ENCODE peak calls at places on chromosomes 16 and 17, in six cellular contexts. One of them, this sample, is unnamed.

GRCh38 chr17:9229160-9229825 is 208.0 kb downstream of the NTN1 start:
- DNase-seq in PC-3: no peak
- DNase-seq in heart left ventricle: no peak
- DNase-seq in lower lobe of right lung: no peak
- DNase-seq in lung: no peak
- DNase-seq in uterus: no peak
- DNase-seq in this sample: no peak

GRCh38 chr17:71580220-71580619 is 540.6 kb upstream of the SOX9 start:
- DNase-seq in PC-3: no peak
- DNase-seq in heart left ventricle: no peak
- DNase-seq in lower lobe of right lung: no peak
- DNase-seq in lung: no peak
- DNase-seq in uterus: no peak
- DNase-seq in this sample: peak

GRCh38 chr17:36030949-36031348 is 13.2 kb upstream of the CCL23 start:
- DNase-seq in PC-3: no peak
- DNase-seq in heart left ventricle: no peak
- DNase-seq in lower lobe of right lung: no peak
- DNase-seq in lung: no peak
- DNase-seq in uterus: no peak
- DNase-seq in this sample: no peak

GRCh38 chr16:21628772-21629171 is 23.6 kb downstream of the IGSF6 start:
- DNase-seq in PC-3: no peak
- DNase-seq in heart left ventricle: no peak
- DNase-seq in lower lobe of right lung: no peak
- DNase-seq in lung: no peak
- DNase-seq in uterus: no peak
- DNase-seq in this sample: no peak

GRCh38 chr16:2388875-2389433 is 40.3 kb upstream of the CCNF start:
- DNase-seq in PC-3: peak
- DNase-seq in heart left ventricle: peak
- DNase-seq in lower lobe of right lung: no peak
- DNase-seq in lung: no peak
- DNase-seq in uterus: no peak
- DNase-seq in this sample: no peak

GRCh38 chr17:79573196-79573929 is 37.5 kb downstream of the RBFOX3 start:
- DNase-seq in PC-3: peak
- DNase-seq in heart left ventricle: no peak
- DNase-seq in lower lobe of right lung: peak
- DNase-seq in lung: no peak
- DNase-seq in uterus: no peak
- DNase-seq in this sample: no peak

GRCh38 chr17:45430006-45430737 is 2.5 kb downstream of the ARHGAP27 start:
- DNase-seq in PC-3: no peak
- DNase-seq in heart left ventricle: no peak
- DNase-seq in lower lobe of right lung: peak
- DNase-seq in lung: no peak
- DNase-seq in uterus: no peak
- DNase-seq in this sample: no peak

GRCh38 chr16:79842197-79842596 is 241.7 kb upstream of the MAF start:
- DNase-seq in PC-3: no peak
- DNase-seq in heart left ventricle: no peak
- DNase-seq in lower lobe of right lung: no peak
- DNase-seq in lung: no peak
- DNase-seq in uterus: no peak
- DNase-seq in this sample: no peak

GRCh38 chr17:2393954-2394749 is 6.7 kb downstream of the MNT start:
- DNase-seq in PC-3: no peak
- DNase-seq in heart left ventricle: no peak
- DNase-seq in lower lobe of right lung: no peak
- DNase-seq in lung: no peak
- DNase-seq in uterus: no peak
- DNase-seq in this sample: no peak

DNA sequence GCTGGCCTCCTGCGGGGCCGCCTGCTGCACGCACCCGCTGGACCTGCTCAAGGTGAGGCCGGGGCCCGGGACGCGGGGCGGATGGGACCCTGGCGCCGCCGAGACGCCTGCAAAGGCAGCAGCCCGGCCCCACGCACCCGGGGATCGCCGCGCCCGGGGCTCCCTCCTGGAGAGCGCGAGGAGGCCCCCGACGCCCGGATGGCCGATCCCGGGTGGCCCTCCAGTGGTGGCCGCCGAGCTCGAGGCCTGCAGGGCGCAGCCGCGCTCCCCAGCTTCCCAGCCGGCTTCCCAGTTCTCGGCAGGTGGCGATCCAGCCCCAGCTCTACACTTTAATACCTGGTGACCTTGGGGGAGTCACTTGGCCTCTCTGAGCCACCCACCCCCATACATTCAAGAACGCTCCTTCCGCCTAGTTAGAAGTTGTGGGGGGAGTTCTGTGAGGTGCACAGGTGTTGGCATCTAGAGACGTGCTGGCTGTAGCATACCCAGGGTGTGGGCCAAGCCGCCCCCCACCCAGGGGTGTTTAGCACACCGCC is 452 bp downstream of the SLC25A10 start:
- DNase-seq in PC-3: peak
- DNase-seq in heart left ventricle: no peak
- DNase-seq in lower lobe of right lung: no peak
- DNase-seq in lung: no peak
- DNase-seq in uterus: no peak
- DNase-seq in this sample: no peak
- TF ChIP-seq CTCF in PC-3: no peak
- TF ChIP-seq CTCF in heart left ventricle: no peak
- TF ChIP-seq CTCF in lower lobe of right lung: no peak
- TF ChIP-seq CTCF in lung: no peak
- TF ChIP-seq CTCF in uterus: no peak
- TF ChIP-seq CTCF in this sample: peak

DNA sequence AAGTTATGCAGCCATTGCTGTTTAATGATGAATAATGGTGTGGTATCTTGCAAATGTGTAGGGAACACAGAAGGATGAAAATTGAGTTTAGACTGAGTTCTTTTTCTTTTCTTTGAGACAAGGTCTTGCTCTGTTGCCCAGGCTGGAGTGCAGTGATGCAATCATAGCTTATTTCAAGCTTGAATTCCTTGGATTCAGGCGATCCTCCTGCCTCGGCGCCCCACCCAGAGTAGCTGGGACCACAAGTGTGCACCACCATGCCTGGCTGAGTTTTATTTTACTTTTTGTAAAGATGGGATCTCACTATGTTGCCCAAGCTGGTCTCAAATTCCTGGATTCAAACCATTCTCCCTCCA is 74.6 kb upstream of the TBC1D3K start:
- DNase-seq in PC-3: no peak
- DNase-seq in heart left ventricle: no peak
- DNase-seq in lower lobe of right lung: no peak
- DNase-seq in lung: no peak
- DNase-seq in uterus: no peak
- DNase-seq in this sample: no peak
- H3K27ac ChIP-seq in PC-3: no peak
- H3K27ac ChIP-seq in heart left ventricle: no peak
- H3K27ac ChIP-seq in lower lobe of right lung: no peak
- H3K27ac ChIP-seq in lung: no peak
- H3K27ac ChIP-seq in uterus: no peak
- H3K27ac ChIP-seq in this sample: no peak

DNA sequence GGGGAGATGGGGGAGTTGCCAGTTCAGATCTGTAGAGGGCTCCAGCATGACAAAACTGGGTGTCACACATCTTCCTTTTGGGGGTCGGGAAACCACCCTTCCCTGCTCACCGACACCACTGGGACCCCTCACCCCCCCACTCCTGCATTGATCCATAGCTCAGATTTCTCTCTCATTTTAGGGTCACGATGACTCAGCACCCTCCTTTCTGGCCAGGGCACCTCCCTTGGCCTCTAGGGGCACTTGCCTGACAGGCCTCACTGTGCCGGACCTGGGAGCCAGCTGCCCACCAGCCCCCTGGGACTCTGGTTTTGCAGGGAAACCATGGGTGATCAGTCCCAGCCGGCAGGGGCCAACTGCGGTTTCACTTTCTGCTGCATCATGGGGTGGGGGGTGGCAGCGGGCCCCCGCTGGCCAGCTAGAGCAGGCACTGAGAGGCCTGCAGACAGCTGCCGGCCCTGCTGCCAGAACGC is 239.4 kb downstream of the MRTFB start:
- DNase-seq in PC-3: no peak
- DNase-seq in heart left ventricle: no peak
- DNase-seq in lower lobe of right lung: no peak
- DNase-seq in lung: no peak
- DNase-seq in uterus: no peak
- DNase-seq in this sample: no peak
- TF ChIP-seq CTCF in PC-3: no peak
- TF ChIP-seq CTCF in heart left ventricle: no peak
- TF ChIP-seq CTCF in lower lobe of right lung: no peak
- TF ChIP-seq CTCF in lung: no peak
- TF ChIP-seq CTCF in uterus: no peak
- TF ChIP-seq CTCF in this sample: peak

GRCh38 chr17:37609170-37610040 is at the start of gene SYNRG:
- DNase-seq in PC-3: peak
- DNase-seq in heart left ventricle: peak
- DNase-seq in lower lobe of right lung: peak
- DNase-seq in lung: peak
- DNase-seq in uterus: peak
- DNase-seq in this sample: peak

GRCh38 chr17:37614391-37614790 is 5.2 kb upstream of the SYNRG start:
- DNase-seq in PC-3: peak
- DNase-seq in heart left ventricle: no peak
- DNase-seq in lower lobe of right lung: no peak
- DNase-seq in lung: no peak
- DNase-seq in uterus: no peak
- DNase-seq in this sample: peak

GRCh38 chr17:37610971-37611370 is 1.8 kb upstream of the SYNRG start:
- DNase-seq in PC-3: no peak
- DNase-seq in heart left ventricle: no peak
- DNase-seq in lower lobe of right lung: no peak
- DNase-seq in lung: no peak
- DNase-seq in uterus: no peak
- DNase-seq in this sample: no peak

DNA sequence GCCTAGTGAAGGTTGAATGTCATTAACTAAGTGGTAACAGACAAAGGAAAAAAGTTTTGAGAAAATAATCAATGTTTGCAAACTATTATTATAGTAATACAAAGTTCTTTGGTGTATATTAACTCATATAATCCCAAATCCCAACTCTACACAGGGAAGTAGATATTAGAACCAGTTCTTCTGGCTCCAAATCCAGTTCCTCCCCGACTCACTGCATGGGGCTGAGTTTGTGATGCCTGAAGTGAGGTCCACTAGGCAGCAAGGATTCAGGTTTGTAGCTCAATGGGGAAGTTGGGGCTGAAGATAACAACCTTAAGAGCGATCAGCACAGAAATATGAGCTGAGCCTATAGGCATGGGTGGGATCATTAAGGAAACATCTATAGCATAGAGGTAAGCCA is 5.6 kb upstream of the SYNRG start:
- DNase-seq in PC-3: peak
- DNase-seq in heart left ventricle: no peak
- DNase-seq in lower lobe of right lung: no peak
- DNase-seq in lung: no peak
- DNase-seq in uterus: no peak
- DNase-seq in this sample: no peak
- H3K27ac ChIP-seq in PC-3: peak
- H3K27ac ChIP-seq in heart left ventricle: no peak
- H3K27ac ChIP-seq in lower lobe of right lung: no peak
- H3K27ac ChIP-seq in lung: no peak
- H3K27ac ChIP-seq in uterus: no peak
- H3K27ac ChIP-seq in this sample: peak

DNA sequence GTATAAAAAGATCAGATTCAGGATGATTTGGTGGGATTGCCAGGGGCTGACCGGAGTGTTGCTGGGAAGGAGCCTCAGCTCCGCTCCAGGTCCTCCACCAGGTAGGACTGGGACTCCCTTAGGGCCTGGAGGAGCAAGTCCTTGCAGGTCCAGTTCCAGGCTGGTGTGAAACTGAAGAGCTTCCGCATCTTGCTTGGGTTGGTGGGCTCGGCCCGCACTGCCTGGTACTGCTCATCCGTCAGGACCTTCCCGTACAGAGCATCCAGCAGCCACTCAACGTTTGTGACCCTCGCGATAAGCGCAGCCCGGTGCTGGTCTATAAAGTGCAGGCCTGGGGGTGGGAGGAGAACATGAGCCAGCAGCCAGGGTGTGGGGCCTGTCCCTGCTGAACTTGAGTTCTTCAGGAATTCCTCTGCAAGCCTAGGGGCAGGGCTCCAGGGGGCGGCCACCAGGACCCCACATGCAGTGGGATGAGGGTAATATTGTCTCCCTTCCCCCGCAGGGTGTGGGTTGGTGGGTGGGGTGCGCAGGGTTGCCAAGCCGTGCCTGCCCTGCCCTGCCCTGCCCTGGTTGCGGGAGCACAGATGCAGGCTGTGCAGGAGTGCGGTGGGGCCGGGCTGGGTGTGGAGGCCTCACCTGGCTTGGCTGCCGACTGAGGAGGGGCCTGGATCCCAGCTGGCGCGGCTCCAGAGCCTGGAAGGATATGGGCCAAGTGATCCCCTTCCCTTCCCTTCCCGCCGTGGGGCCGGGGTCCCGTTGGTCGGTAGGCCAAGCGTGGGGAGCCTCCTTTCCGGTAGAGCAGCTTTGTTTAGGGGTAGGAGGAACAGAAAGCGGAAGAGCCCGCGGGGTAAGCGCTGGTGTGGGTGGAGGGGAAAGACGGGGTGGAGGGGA is 804 bp downstream of the PYCARD start:
- DNase-seq in PC-3: no peak
- DNase-seq in heart left ventricle: peak
- DNase-seq in lower lobe of right lung: peak
- DNase-seq in lung: peak
- DNase-seq in uterus: no peak
- DNase-seq in this sample: peak
- TF ChIP-seq CTCF in PC-3: no peak
- TF ChIP-seq CTCF in heart left ventricle: no peak
- TF ChIP-seq CTCF in lower lobe of right lung: no peak
- TF ChIP-seq CTCF in lung: no peak
- TF ChIP-seq CTCF in uterus: no peak
- TF ChIP-seq CTCF in this sample: no peak

GRCh38 chr17:74210191-74211140 is 2.9 kb upstream of the TTYH2 start:
- DNase-seq in PC-3: peak
- DNase-seq in heart left ventricle: peak
- DNase-seq in lower lobe of right lung: peak
- DNase-seq in lung: peak
- DNase-seq in uterus: peak
- DNase-seq in this sample: no peak
- H3K27ac ChIP-seq in PC-3: no peak
- H3K27ac ChIP-seq in heart left ventricle: no peak
- H3K27ac ChIP-seq in lower lobe of right lung: no peak
- H3K27ac ChIP-seq in lung: no peak
- H3K27ac ChIP-seq in uterus: no peak
- H3K27ac ChIP-seq in this sample: no peak

GRCh38 chr17:5580974-5581373 is 3.3 kb downstream of the NLRP1 start:
- DNase-seq in PC-3: peak
- DNase-seq in heart left ventricle: no peak
- DNase-seq in lower lobe of right lung: no peak
- DNase-seq in lung: no peak
- DNase-seq in uterus: no peak
- DNase-seq in this sample: no peak
- TF ChIP-seq CTCF in PC-3: no peak
- TF ChIP-seq CTCF in heart left ventricle: no peak
- TF ChIP-seq CTCF in lower lobe of right lung: no peak
- TF ChIP-seq CTCF in lung: no peak
- TF ChIP-seq CTCF in uterus: no peak
- TF ChIP-seq CTCF in this sample: no peak

GRCh38 chr17:17034028-17034427 is 8.2 kb upstream of the MPRIP start:
- DNase-seq in PC-3: no peak
- DNase-seq in heart left ventricle: no peak
- DNase-seq in lower lobe of right lung: no peak
- DNase-seq in lung: no peak
- DNase-seq in uterus: no peak
- DNase-seq in this sample: no peak
- H3K27ac ChIP-seq in PC-3: peak
- H3K27ac ChIP-seq in heart left ventricle: no peak
- H3K27ac ChIP-seq in lower lobe of right lung: no peak
- H3K27ac ChIP-seq in lung: no peak
- H3K27ac ChIP-seq in uterus: no peak
- H3K27ac ChIP-seq in this sample: no peak

GRCh38 chr16:30092373-30093010 is 768 bp upstream of the TBX6 start:
- DNase-seq in PC-3: peak
- DNase-seq in heart left ventricle: peak
- DNase-seq in lower lobe of right lung: peak
- DNase-seq in lung: peak
- DNase-seq in uterus: peak
- DNase-seq in this sample: no peak
- TF ChIP-seq CTCF in PC-3: peak
- TF ChIP-seq CTCF in heart left ventricle: peak
- TF ChIP-seq CTCF in lower lobe of right lung: peak
- TF ChIP-seq CTCF in lung: peak
- TF ChIP-seq CTCF in uterus: peak
- TF ChIP-seq CTCF in this sample: peak

This sample was measured in foreskin keratinocyte.